ENCODE peak calls at places on chromosomes 6 and 20, in ten cellular contexts. J is SHP77; B is lower lobe of right lung; R is neural crest cell; Z is psoas muscle; W is ACHN; D is stimulated activated CD8-positive, alpha-beta memory T cell treated with anti-CD3 and anti-CD28 coated beads, Interleukin-15, amount 100 ng/mL, for 24 hours; A is effector memory CD8-positive, alpha-beta T cell; E is CD4-positive, CD25-positive, alpha-beta regulatory T cell; I is GM19239. Q is an unnamed sample.

GRCh38 chr6:3731700-3732099 is 19.8 kb downstream of the PXDC1 start:
- DNase-seq in J (peak), B (no peak), R (no peak), Z (no peak), W (no peak), D (no peak), A (no peak), E (no peak), I (no peak), Q (no peak)

GRCh38 chr20:4062721-4063606 is 47.6 kb upstream of the RNF24 start:
- DNase-seq in J (no peak), B (no peak), R (no peak), Z (no peak), W (no peak), D (no peak), A (no peak), E (no peak), I (no peak), Q (no peak)

GRCh38 chr6:161418458-161418945 is 144.6 kb upstream of the AGPAT4 start:
- DNase-seq in J (peak), B (no peak), R (peak), Z (no peak), W (peak), D (no peak), A (peak), E (no peak), I (peak), Q (no peak)

GRCh38 chr6:37182736-37183590 is 13.0 kb downstream of the PIM1 start:
- DNase-seq in J (no peak), B (peak), R (no peak), Z (no peak), W (no peak), D (no peak), A (peak), E (no peak), I (no peak), Q (no peak)

GRCh38 chr20:21808863-21809664 is 103.6 kb downstream of the PAX1 start:
- DNase-seq in J (peak), B (peak), R (peak), Z (peak), W (peak), D (peak), A (no peak), E (peak), I (peak), Q (peak)

GRCh38 chr6:7262037-7262461 is 51.0 kb downstream of the SSR1 start:
- DNase-seq in J (peak), B (no peak), R (no peak), Z (no peak), W (no peak), D (no peak), A (no peak), E (no peak), I (no peak), Q (peak)

GRCh38 chr6:106046854-106047200 is 39.3 kb upstream of the PRDM1 start:
- DNase-seq in J (no peak), B (no peak), R (no peak), Z (no peak), W (no peak), D (no peak), A (no peak), E (no peak), I (no peak), Q (no peak)

GRCh38 chr20:49680475-49680874 is 33.2 kb downstream of the B4GALT5 start:
- DNase-seq in J (no peak), B (no peak), R (no peak), Z (no peak), W (no peak), D (no peak), A (no peak), E (no peak), I (no peak), Q (no peak)

GRCh38 chr20:36796868-36797267 is 23.3 kb upstream of the DSN1 start:
- DNase-seq in J (no peak), B (no peak), R (no peak), Z (no peak), W (no peak), D (no peak), A (no peak), E (no peak), I (no peak), Q (no peak)

GRCh38 chr6:87334683-87335082 is 5.6 kb upstream of the GJB7 start:
- DNase-seq in J (no peak), B (no peak), R (no peak), Z (no peak), W (no peak), D (no peak), A (no peak), E (no peak), I (no peak), Q (no peak)

GRCh38 chr20:25317351-25318075 is 69.6 kb downstream of the PYGB start:
- DNase-seq in J (no peak), B (no peak), R (no peak), Z (no peak), W (no peak), D (no peak), A (no peak), E (no peak), I (no peak), Q (no peak)

GRCh38 chr20:25229486-25230176 is 18.3 kb upstream of the PYGB start:
- DNase-seq in J (no peak), B (no peak), R (no peak), Z (no peak), W (no peak), D (no peak), A (no peak), E (no peak), I (no peak), Q (peak)

GRCh38 chr20:21809961-21810523 is 104.6 kb downstream of the PAX1 start:
- DNase-seq in J (no peak), B (no peak), R (no peak), Z (no peak), W (no peak), D (no peak), A (no peak), E (no peak), I (no peak), Q (peak)

GRCh38 chr20:33561981-33562601 is 72.2 kb downstream of the CBFA2T2 start:
- DNase-seq in J (peak), B (no peak), R (no peak), Z (peak), W (peak), D (no peak), A (no peak), E (no peak), I (no peak), Q (peak)

GRCh38 chr6:97548354-97548753 is 265.3 kb upstream of the MMS22L start:
- DNase-seq in J (no peak), B (no peak), R (no peak), Z (no peak), W (no peak), D (no peak), A (no peak), E (no peak), I (no peak), Q (no peak)

GRCh38 chr20:49775229-49775693 is 37.4 kb upstream of the SLC9A8 start:
- DNase-seq in J (peak), B (peak), R (peak), Z (peak), W (peak), D (no peak), A (no peak), E (no peak), I (no peak), Q (peak)

GRCh38 chr20:35558416-35558815 is 16.5 kb downstream of the ERGIC3 start:
- DNase-seq in J (no peak), B (no peak), R (no peak), Z (peak), W (no peak), D (no peak), A (no peak), E (no peak), I (no peak), Q (no peak)

GRCh38 chr20:45419188-45420091 is 3.5 kb downstream of the PIGT start:
- DNase-seq in J (peak), B (no peak), R (no peak), Z (peak), W (peak), D (no peak), A (no peak), E (no peak), I (no peak), Q (peak)

GRCh38 chr6:145968051-145968450 is 3.9 kb upstream of the SHPRH start:
- DNase-seq in J (no peak), B (no peak), R (no peak), Z (no peak), W (no peak), D (no peak), A (no peak), E (no peak), I (no peak), Q (no peak)